ENCODE peak calls at places on chromosomes 7 and 10, in ten cellular contexts. L is HL-60, B is esophagus squamous epithelium, V is WERI-Rb-1, Q is astrocyte, F is BE2C, T is keratinocyte, S is fibroblast of mammary gland, I is IMR-90, P is PC-9. C is an unnamed sample.

GRCh38 chr7:41415473-41416207 is 287.2 kb downstream of the INHBA start:
- DNase-seq in L (no peak), B (no peak), V (no peak), Q (no peak), F (no peak), T (no peak), S (no peak), I (no peak), P (peak), C (no peak)

GRCh38 chr7:82360591-82361386 is 82.8 kb downstream of the CACNA2D1 start:
- DNase-seq in L (no peak), B (no peak), V (no peak), Q (no peak), F (no peak), T (no peak), S (no peak), I (no peak), P (no peak), C (no peak)

GRCh38 chr10:6669269-6669859 is 89.3 kb upstream of the PRKCQ start:
- DNase-seq in L (no peak), B (no peak), V (no peak), Q (peak), F (no peak), T (peak), S (peak), I (peak), P (no peak), C (peak)

GRCh38 chr10:47269294-47269693 is 30.7 kb upstream of the GDF10 start:
- DNase-seq in L (no peak), B (no peak), V (peak), Q (no peak), F (no peak), T (no peak), S (no peak), I (no peak), P (no peak), C (no peak)

GRCh38 chr10:107914450-107915276 is 750.2 kb upstream of the SORCS1 start:
- DNase-seq in L (no peak), B (no peak), V (peak), Q (no peak), F (peak), T (no peak), S (peak), I (no peak), P (no peak), C (peak)

GRCh38 chr10:86967481-86967941 is 771 bp upstream of the ADIRF start:
- DNase-seq in L (no peak), B (no peak), V (no peak), Q (no peak), F (no peak), T (no peak), S (no peak), I (no peak), P (no peak), C (no peak)

GRCh38 chr7:51949726-51950644 is 633.4 kb upstream of the COBL start:
- DNase-seq in L (no peak), B (no peak), V (no peak), Q (peak), F (peak), T (no peak), S (no peak), I (no peak), P (no peak), C (no peak)

GRCh38 chr7:74203157-74203556 is 6.6 kb upstream of the LAT2 start:
- DNase-seq in L (no peak), B (no peak), V (peak), Q (peak), F (peak), T (no peak), S (peak), I (peak), P (no peak), C (peak)

GRCh38 chr7:36128448-36129047 is 24.5 kb upstream of the EEPD1 start:
- DNase-seq in L (no peak), B (no peak), V (no peak), Q (peak), F (peak), T (no peak), S (peak), I (peak), P (peak), C (peak)

GRCh38 chr10:45578384-45578946 is 94.1 kb downstream of the ZFAND4 start:
- DNase-seq in L (no peak), B (no peak), V (no peak), Q (no peak), F (no peak), T (no peak), S (no peak), I (no peak), P (no peak), C (no peak)

GRCh38 chr10:45582386-45582781 is 90.2 kb downstream of the ZFAND4 start:
- DNase-seq in L (no peak), B (no peak), V (no peak), Q (no peak), F (no peak), T (no peak), S (no peak), I (no peak), P (no peak), C (no peak)

GRCh38 chr10:45581497-45582385 is 90.8 kb downstream of the ZFAND4 start:
- DNase-seq in L (no peak), B (no peak), V (no peak), Q (peak), F (no peak), T (no peak), S (peak), I (peak), P (no peak), C (no peak)

GRCh38 chr10:45580781-45581496 is 91.6 kb downstream of the ZFAND4 start:
- DNase-seq in L (no peak), B (no peak), V (no peak), Q (no peak), F (no peak), T (no peak), S (no peak), I (no peak), P (no peak), C (no peak)

DNA sequence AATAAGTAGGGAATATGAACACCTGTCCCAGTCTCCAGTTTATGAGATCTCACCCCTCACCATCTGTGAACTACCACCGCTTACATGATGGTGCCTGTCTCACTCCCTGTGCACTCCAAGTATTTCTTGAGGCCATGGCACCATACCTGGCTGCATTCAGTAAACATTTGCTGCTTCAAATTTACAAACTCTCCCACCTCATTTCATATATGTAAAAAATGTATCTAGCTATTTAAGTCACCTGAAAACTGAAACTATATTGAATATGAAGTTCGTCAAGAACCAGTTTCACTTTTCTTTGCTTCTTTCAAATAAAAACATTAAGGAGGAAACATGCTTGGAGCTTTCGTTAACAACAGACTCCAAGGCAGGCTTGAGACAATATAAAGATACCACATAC is 92.2 kb downstream of the ZFAND4 start:
- DNase-seq in L (no peak), B (no peak), V (no peak), Q (no peak), F (no peak), T (no peak), S (no peak), I (no peak), P (no peak), C (no peak)
- H3K4me3 ChIP-seq in L (no peak), B (peak), V (no peak), Q (no peak), F (no peak), T (no peak), S (no peak), I (no peak), P (no peak), C (no peak)

DNA sequence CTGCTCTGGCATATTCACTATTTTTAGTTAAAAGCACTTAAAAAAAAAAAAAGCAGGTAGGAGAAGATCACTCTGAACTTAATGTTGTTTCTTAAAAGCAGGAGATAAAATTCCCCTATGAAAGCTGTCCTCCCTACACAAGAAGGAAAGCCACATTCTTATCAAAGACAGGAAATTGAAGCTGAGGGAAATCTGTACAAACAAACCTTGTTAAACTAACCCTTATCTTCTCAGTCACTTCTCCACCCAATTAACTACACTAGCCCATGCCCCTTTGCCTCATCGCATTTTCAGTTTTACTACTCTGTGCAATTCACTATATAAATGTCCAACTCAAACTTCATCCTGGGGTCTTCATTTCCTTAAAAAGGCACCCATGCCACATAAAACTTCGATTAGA is 2.7 kb upstream of the CDCA7L start:
- DNase-seq in L (no peak), B (no peak), V (no peak), Q (no peak), F (no peak), T (no peak), S (no peak), I (no peak), P (peak), C (no peak)
- TF ChIP-seq CTCF in L (no peak), B (no peak), V (no peak), Q (no peak), F (no peak), T (no peak), S (no peak), I (no peak), P (no peak), C (no peak)

DNA sequence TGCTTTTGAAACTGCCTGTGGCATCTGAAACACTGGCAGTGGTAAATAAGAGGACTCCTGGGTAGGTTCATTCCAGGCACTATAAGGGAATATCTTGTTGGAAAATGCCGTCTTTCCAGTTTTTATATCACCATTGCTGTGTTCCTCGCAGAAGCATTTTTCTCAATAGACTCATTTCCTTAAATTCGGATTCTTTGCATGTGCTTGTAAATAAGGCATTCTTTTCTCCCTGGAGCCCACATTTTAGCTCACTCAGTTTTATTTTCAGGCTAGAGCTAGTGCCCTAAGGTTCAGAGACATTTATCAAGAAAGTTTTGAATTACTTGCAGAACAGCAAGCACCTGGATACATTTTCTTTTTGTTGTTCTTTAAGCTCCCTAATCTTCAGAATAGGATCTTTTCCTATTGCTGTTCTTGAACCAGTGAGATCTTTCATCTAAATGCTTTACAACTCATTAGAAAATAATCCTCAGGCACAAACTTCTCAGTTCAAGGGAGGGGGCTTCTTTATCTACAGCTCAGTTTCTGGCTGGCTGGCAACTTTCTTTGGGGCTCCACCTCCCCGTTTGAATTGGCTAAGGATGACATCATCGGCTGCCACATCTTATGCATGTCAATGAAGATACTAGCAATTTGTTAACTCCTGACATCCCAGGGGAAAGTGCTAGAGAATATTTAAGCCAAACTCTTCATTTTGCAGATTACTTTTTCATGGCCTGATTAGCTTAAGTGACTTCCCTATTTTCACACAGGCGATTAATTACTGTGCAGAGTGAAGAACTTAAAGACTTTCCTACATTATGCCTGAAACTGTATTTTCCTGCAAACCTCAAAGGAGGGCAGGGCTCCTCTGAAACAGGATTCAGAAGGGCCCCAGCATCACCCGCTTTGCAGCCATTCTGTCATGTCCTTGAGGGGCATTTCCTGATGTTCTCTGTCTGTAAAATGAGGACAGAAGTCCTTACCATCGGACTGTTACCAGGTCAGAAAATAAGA is 133.8 kb upstream of the RSU1 start:
- DNase-seq in L (no peak), B (no peak), V (peak), Q (peak), F (peak), T (no peak), S (peak), I (peak), P (no peak), C (peak)
- H3K4me3 ChIP-seq in L (no peak), B (no peak), V (no peak), Q (peak), F (no peak), T (no peak), S (no peak), I (no peak), P (no peak), C (no peak)

DNA sequence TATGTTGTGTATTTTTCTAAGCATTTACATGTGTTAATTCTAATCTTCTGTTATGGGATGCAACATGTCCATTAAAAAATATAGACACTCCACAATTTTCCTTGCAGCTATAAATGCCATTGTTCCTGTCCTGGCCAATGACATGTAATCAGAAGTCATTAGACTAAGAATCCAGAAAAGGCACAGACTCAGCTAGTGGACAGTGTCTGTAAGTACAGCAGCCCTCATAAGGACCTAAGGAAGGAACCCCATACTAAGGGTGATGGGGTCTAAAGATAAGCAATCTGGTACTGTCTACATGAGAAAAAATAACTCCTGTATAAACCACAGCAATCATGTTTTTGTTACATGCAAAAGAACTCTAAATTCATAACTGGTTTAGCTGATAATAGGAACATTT is 115.9 kb downstream of the GPR85 start:
- DNase-seq in L (no peak), B (no peak), V (no peak), Q (no peak), F (no peak), T (no peak), S (no peak), I (no peak), P (no peak), C (no peak)
- TF ChIP-seq CTCF in L (peak), B (no peak), V (no peak), Q (no peak), F (peak), T (no peak), S (peak), I (no peak), P (no peak), C (peak)

GRCh38 chr7:94605031-94605430 is 50.9 kb downstream of the SGCE start:
- DNase-seq in L (no peak), B (no peak), V (no peak), Q (no peak), F (no peak), T (no peak), S (peak), I (peak), P (no peak), C (peak)
- H3K4me3 ChIP-seq in L (no peak), B (no peak), V (no peak), Q (no peak), F (no peak), T (no peak), S (no peak), I (no peak), P (no peak), C (no peak)

DNA sequence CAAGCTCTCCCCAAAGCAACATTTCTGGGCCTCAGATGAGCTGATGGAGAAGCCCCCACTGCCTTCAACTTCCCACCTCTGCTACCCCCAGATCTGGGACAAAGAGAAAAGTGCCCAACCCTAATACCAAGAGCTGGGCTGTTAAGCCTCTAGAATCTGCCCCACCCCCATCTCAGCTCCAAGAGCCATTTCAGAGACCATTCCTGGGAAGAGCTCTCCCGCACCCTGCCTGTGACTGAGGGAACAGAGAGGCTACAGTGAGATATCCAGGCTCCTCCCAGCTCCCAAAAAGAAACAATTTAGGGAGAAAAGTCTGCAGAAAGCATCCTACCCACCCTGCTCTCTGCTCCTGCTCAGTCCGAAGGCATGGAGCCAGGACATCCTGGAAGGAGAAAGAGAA is 2.5 kb upstream of the KCNH2 start:
- DNase-seq in L (no peak), B (no peak), V (peak), Q (no peak), F (peak), T (no peak), S (no peak), I (no peak), P (no peak), C (no peak)
- TF ChIP-seq CTCF in L (no peak), B (no peak), V (peak), Q (no peak), F (peak), T (no peak), S (no peak), I (no peak), P (no peak), C (no peak)

DNA sequence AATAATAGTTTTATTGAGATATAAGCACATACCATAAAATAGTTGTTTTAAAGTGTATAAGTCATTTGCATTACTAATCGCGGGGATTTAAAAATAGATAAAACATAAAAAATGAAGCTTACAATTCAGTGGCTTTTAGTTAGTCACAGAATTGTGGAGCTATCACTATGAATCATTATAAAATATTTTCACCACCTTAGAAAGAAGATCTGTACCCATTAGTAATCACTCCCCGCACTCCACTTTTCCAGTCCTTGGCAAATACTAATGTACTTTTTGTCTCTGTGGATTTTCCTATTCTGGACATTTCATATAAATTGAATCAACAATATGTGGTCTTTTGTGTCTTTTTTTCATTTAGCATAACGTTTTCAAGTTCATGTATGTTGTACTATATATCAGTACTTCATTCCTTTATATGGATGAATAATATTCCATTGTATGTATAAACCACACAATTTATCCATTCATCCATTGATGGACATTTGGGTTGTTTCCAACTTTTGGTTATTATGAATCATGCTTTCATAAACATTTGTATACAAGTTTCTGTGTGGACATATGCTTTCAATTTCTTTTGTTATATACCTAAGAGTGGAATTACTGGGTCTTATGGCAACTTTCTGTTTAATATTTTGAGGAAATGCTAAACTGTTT is 162.5 kb downstream of the MAGI2 start:
- DNase-seq in L (no peak), B (no peak), V (no peak), Q (peak), F (no peak), T (no peak), S (peak), I (peak), P (no peak), C (no peak)
- H3K4me3 ChIP-seq in L (no peak), B (no peak), V (no peak), Q (no peak), F (no peak), T (no peak), S (no peak), I (no peak), P (no peak), C (peak)

C was measured in cardiac fibroblast.